ENCODE peak calls at places on chromosome 9, in ten cellular contexts. X is left lung; S is HepG2; R is activated CD8-positive, alpha-beta T cell treated with anti-CD3 and anti-CD28 coated beads for 36 hours; Q is heart left ventricle; M is GM23338; F is psoas muscle; C is body of pancreas; T is RWPE2; L is heart right ventricle. B is an unnamed sample.

GRCh38 chr9:115941561-115942315 is 211.9 kb upstream of the PAPPA start:
- ATAC-seq in X (no peak), S (no peak), R (no peak), Q (no peak), M (no peak), F (no peak), C (no peak), T (peak; percentile 33), L (no peak), B (no peak)

GRCh38 chr9:113219972-113220371 is 1.1 kb downstream of the FKBP15 start:
- ATAC-seq in X (no peak), S (no peak), R (peak; percentile 41), Q (no peak), M (no peak), F (no peak), C (no peak), T (no peak), L (no peak), B (no peak)

GRCh38 chr9:21081999-21082398 is 4.3 kb upstream of the IFNB1 start:
- ATAC-seq in X (no peak), S (no peak), R (peak; percentile 57), Q (no peak), M (no peak), F (no peak), C (no peak), T (no peak), L (no peak), B (no peak)

GRCh38 chr9:123318192-123318591 is 37.8 kb upstream of the CRB2 start:
- ATAC-seq in X (peak; percentile 14), S (peak; percentile 12), R (no peak), Q (no peak), M (no peak), F (peak; percentile 51), C (no peak), T (no peak), L (no peak), B (peak; percentile 23)

GRCh38 chr9:87671925-87672324 is 54.0 kb upstream of the CTSL start:
- ATAC-seq in X (no peak), S (no peak), R (no peak), Q (no peak), M (no peak), F (no peak), C (no peak), T (no peak), L (no peak), B (no peak)

GRCh38 chr9:90801507-90802289 is at the start of gene SYK:
- ATAC-seq in X (peak; percentile 91), S (no peak), R (peak; percentile 13), Q (peak; percentile 68), M (peak; percentile 94), F (peak; percentile 67), C (peak; percentile 88), T (peak; percentile 74), L (peak; percentile 80), B (peak; percentile 79)

GRCh38 chr9:107213561-107214028 is 69.5 kb upstream of the RAD23B start:
- ATAC-seq in X (peak; percentile 92), S (peak; percentile 82), R (peak; percentile 98), Q (no peak), M (no peak), F (no peak), C (no peak), T (peak; percentile 95), L (no peak), B (no peak)

GRCh38 chr9:73143606-73144328 is 7.9 kb upstream of the ANXA1 start:
- ATAC-seq in X (peak; percentile 85), S (no peak), R (no peak), Q (peak; percentile 72), M (no peak), F (peak; percentile 69), C (peak; percentile 62), T (peak; percentile 87), L (peak; percentile 84), B (peak; percentile 80)

GRCh38 chr9:69157751-69158466 is 16.2 kb upstream of the TJP2 start:
- ATAC-seq in X (no peak), S (no peak), R (no peak), Q (no peak), M (no peak), F (no peak), C (no peak), T (peak; percentile 59), L (no peak), B (no peak)
- TF ChIP-seq CTCF in X (peak; percentile 12), S (peak; percentile 55), R (no peak), Q (peak; percentile 20), M (peak; percentile 43), F (no peak), C (no peak), T (peak; percentile 64), L (no peak), B (no peak)

GRCh38 chr9:27865031-27865438 is 291.8 kb upstream of the C9orf72 start:
- ATAC-seq in X (peak; percentile 84), S (no peak), R (no peak), Q (no peak), M (no peak), F (peak; percentile 33), C (no peak), T (peak; percentile 70), L (no peak), B (no peak)

GRCh38 chr9:27861887-27862286 is 288.6 kb upstream of the C9orf72 start:
- ATAC-seq in X (no peak), S (no peak), R (no peak), Q (no peak), M (no peak), F (no peak), C (no peak), T (peak; percentile 67), L (no peak), B (no peak)

GRCh38 chr9:27870404-27870803 is 297.1 kb upstream of the C9orf72 start:
- ATAC-seq in X (peak; percentile 62), S (peak; percentile 90), R (no peak), Q (no peak), M (no peak), F (no peak), C (no peak), T (peak; percentile 66), L (no peak), B (no peak)

DNA sequence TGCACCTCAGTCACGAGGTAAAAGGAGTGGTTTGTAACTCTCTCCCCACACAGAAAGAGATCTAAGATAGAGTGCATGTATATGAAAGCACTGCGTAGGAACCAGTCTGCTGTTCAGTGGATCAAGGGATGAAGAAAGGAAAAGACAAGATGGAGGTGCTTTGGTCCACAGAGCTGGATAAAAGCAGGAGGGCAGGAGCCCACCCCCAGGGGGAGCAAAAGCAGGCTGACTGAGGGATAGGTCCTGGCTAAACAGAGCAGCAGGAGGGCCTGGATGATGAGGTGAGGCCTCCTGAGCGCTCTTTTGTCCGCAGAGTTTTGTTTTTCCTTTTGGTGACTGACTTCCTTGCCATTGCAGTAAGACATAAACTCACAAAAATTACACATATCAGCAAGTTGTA is 293.5 kb upstream of the C9orf72 start:
- ATAC-seq in X (no peak), S (no peak), R (no peak), Q (no peak), M (peak; percentile 69), F (no peak), C (no peak), T (no peak), L (no peak), B (no peak)
- TF ChIP-seq CTCF in X (no peak), S (no peak), R (no peak), Q (no peak), M (peak; percentile 31), F (no peak), C (no peak), T (no peak), L (no peak), B (no peak)

DNA sequence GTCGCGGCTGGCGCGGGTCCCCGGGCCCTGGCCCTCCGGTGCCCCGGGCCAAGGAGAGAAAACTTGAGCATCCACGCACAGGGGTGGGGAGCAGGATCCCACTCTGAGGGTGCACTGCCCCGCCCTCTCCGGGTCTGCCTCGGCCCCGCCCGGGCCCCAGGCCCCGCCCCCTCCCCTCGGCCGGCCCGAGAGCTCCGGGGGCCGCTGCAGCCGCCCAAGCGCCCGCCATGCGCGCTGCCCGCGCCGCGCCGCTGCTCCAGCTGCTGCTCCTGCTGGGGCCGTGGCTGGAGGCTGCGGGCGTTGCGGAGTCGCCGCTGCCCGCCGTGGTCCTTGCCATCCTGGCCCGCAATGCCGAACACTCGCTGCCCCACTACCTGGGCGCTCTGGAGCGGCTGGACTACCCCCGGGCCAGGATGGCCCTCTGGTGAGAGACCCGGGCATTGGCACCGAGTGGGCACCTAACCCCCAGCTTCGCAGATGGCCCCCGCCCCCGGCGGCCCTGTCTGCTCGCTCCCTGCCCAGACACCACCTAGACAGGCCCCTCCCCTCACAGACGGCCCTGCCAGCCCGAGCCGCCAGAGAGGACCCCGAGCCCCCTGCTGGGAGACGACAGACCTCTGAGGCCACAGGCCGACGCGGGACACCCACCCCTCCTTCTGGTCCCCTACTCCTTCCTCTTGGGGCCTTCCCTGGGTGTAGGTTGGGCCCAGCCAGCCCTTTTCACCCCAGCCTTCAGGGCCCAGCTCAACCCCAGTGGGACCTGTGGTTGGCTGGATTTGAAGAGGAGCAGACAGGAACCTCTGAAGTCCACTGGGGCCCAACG is at the start of gene CERCAM:
- ATAC-seq in X (peak; percentile 90), S (peak; percentile 80), R (peak; percentile 77), Q (peak; percentile 65), M (peak; percentile 74), F (peak; percentile 88), C (peak; percentile 81), T (peak; percentile 78), L (peak; percentile 85), B (peak; percentile 92)
- TF ChIP-seq CTCF in X (no peak), S (peak; percentile 38), R (no peak), Q (no peak), M (no peak), F (no peak), C (peak; percentile 14), T (peak; percentile 23), L (no peak), B (no peak)

GRCh38 chr9:136258299-136258625 is 12.7 kb upstream of the QSOX2 start:
- ATAC-seq in X (no peak), S (no peak), R (no peak), Q (no peak), M (no peak), F (no peak), C (no peak), T (no peak), L (no peak), B (no peak)

GRCh38 chr9:136255166-136255538 is 9.5 kb upstream of the QSOX2 start:
- ATAC-seq in X (no peak), S (peak; percentile 4), R (peak; percentile 60), Q (no peak), M (no peak), F (no peak), C (no peak), T (no peak), L (no peak), B (no peak)

GRCh38 chr9:136254381-136255165 is 9.0 kb upstream of the QSOX2 start:
- ATAC-seq in X (no peak), S (peak; percentile 52), R (no peak), Q (peak; percentile 76), M (peak; percentile 64), F (peak; percentile 48), C (no peak), T (no peak), L (peak; percentile 54), B (peak; percentile 7)

GRCh38 chr9:136257381-136258298 is 12.0 kb upstream of the QSOX2 start:
- ATAC-seq in X (no peak), S (no peak), R (no peak), Q (no peak), M (no peak), F (no peak), C (no peak), T (no peak), L (no peak), B (no peak)

DNA sequence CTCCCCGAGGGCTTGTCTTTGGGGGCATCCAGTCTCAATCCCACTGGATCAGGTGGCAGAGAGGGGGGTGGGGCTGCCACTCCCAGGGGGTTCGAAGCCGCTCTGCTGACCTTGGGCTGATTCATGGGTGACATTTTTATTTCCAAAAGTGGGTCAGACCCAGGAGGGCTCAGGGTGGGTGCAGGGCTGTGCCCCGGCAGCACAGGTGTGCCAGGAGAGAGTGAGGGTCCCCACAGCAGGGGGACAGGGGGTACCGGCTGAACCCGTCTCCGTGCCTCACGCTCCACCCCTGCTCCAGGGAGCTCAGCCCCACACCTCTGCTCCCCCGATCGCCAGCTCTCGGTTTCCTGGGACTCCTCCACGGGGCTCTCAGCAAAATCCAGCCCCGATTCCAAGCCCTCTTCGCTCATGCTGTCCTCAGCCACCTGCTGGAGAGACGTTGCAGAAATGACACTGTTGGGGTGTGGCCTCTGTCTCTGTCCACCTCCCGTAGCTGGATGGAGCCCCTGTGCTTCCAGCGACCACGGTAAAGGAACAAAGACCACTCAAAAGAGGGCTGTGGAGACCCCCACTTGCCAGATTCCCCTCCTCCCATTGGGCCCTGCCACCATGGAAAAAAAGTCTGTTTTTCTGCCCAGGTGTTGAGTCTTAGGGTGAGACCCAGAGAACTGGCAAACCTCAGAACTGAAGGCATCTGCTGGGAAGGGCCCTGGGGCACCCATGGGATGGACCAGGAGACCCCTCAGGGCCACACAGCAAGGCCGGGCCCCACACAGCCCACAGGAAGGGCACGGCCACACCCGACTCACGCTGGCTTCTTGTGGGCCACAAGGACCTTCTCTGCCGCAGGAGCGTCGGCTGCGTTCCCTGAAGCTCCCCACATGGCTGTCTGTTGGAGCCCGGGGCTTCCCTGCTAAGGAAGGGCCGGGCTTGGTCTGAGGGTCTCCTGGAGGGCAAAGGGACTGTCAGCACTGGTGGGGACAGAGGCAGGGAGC is 10.6 kb upstream of the QSOX2 start:
- ATAC-seq in X (no peak), S (peak; percentile 47), R (no peak), Q (no peak), M (peak; percentile 33), F (no peak), C (no peak), T (no peak), L (no peak), B (no peak)
- TF ChIP-seq CTCF in X (no peak), S (peak; percentile 34), R (no peak), Q (no peak), M (no peak), F (no peak), C (no peak), T (no peak), L (no peak), B (no peak)

B was measured in gastroesophageal sphincter.